ENCODE peak calls at places on chromosomes 3 and 15, in five cellular contexts. One of them, this sample, is unnamed.

GRCh38 chr3:11250902-11251806 is 21.0 kb upstream of the ATG7 start:
- DNase-seq in GM23248: no peak
- DNase-seq in activated naive CD4-positive, alpha-beta T cell treated with anti-CD3 and anti-CD28 coated beads, Interleukin-2, amount 50 U/mL, for 16 hours: no peak
- DNase-seq in activated T-helper 1 cell treated with anti-CD3 and anti-CD28 coated beads, Interleukin-12 subunit alpha, Interleukin-12 subunit beta, Interleukin-2, Interleukin-4 antibody, amounts not matched to agents 30 ng/mL and 10 ng/mL and 1 ng/mL, durations not matched to agents 14 hours and 24 hours and 36 hours: no peak
- DNase-seq in HT1080: peak; percentile 48
- DNase-seq in this sample: no peak

GRCh38 chr15:68608206-68608843 is 29.5 kb downstream of the CORO2B start:
- DNase-seq in GM23248: no peak
- DNase-seq in activated naive CD4-positive, alpha-beta T cell treated with anti-CD3 and anti-CD28 coated beads, Interleukin-2, amount 50 U/mL, for 16 hours: no peak
- DNase-seq in activated T-helper 1 cell treated with anti-CD3 and anti-CD28 coated beads, Interleukin-12 subunit alpha, Interleukin-12 subunit beta, Interleukin-2, Interleukin-4 antibody, amounts not matched to agents 30 ng/mL and 10 ng/mL and 1 ng/mL, durations not matched to agents 14 hours and 24 hours and 36 hours: no peak
- DNase-seq in HT1080: no peak
- DNase-seq in this sample: no peak

GRCh38 chr3:188646592-188646991 is 492.6 kb downstream of the LPP start:
- DNase-seq in GM23248: peak; percentile 35
- DNase-seq in activated naive CD4-positive, alpha-beta T cell treated with anti-CD3 and anti-CD28 coated beads, Interleukin-2, amount 50 U/mL, for 16 hours: no peak
- DNase-seq in activated T-helper 1 cell treated with anti-CD3 and anti-CD28 coated beads, Interleukin-12 subunit alpha, Interleukin-12 subunit beta, Interleukin-2, Interleukin-4 antibody, amounts not matched to agents 30 ng/mL and 10 ng/mL and 1 ng/mL, durations not matched to agents 14 hours and 24 hours and 36 hours: no peak
- DNase-seq in HT1080: peak; percentile 20
- DNase-seq in this sample: peak; percentile 9

GRCh38 chr3:187804120-187805106 is 59.1 kb upstream of the BCL6 start:
- DNase-seq in GM23248: no peak
- DNase-seq in activated naive CD4-positive, alpha-beta T cell treated with anti-CD3 and anti-CD28 coated beads, Interleukin-2, amount 50 U/mL, for 16 hours: no peak
- DNase-seq in activated T-helper 1 cell treated with anti-CD3 and anti-CD28 coated beads, Interleukin-12 subunit alpha, Interleukin-12 subunit beta, Interleukin-2, Interleukin-4 antibody, amounts not matched to agents 30 ng/mL and 10 ng/mL and 1 ng/mL, durations not matched to agents 14 hours and 24 hours and 36 hours: no peak
- DNase-seq in HT1080: no peak
- DNase-seq in this sample: no peak

GRCh38 chr15:90883971-90884718 is at the start of gene FES:
- DNase-seq in GM23248: peak; percentile 53
- DNase-seq in activated naive CD4-positive, alpha-beta T cell treated with anti-CD3 and anti-CD28 coated beads, Interleukin-2, amount 50 U/mL, for 16 hours: no peak
- DNase-seq in activated T-helper 1 cell treated with anti-CD3 and anti-CD28 coated beads, Interleukin-12 subunit alpha, Interleukin-12 subunit beta, Interleukin-2, Interleukin-4 antibody, amounts not matched to agents 30 ng/mL and 10 ng/mL and 1 ng/mL, durations not matched to agents 14 hours and 24 hours and 36 hours: no peak
- DNase-seq in HT1080: no peak
- DNase-seq in this sample: peak; percentile 72

GRCh38 chr3:193140381-193140780 is 100.6 kb upstream of the PLAAT1 start:
- DNase-seq in GM23248: peak; percentile 5
- DNase-seq in activated naive CD4-positive, alpha-beta T cell treated with anti-CD3 and anti-CD28 coated beads, Interleukin-2, amount 50 U/mL, for 16 hours: no peak
- DNase-seq in activated T-helper 1 cell treated with anti-CD3 and anti-CD28 coated beads, Interleukin-12 subunit alpha, Interleukin-12 subunit beta, Interleukin-2, Interleukin-4 antibody, amounts not matched to agents 30 ng/mL and 10 ng/mL and 1 ng/mL, durations not matched to agents 14 hours and 24 hours and 36 hours: no peak
- DNase-seq in HT1080: peak; percentile 92
- DNase-seq in this sample: no peak

GRCh38 chr3:149400645-149401044 is 23.2 kb upstream of the TM4SF1 start:
- DNase-seq in GM23248: no peak
- DNase-seq in activated naive CD4-positive, alpha-beta T cell treated with anti-CD3 and anti-CD28 coated beads, Interleukin-2, amount 50 U/mL, for 16 hours: no peak
- DNase-seq in activated T-helper 1 cell treated with anti-CD3 and anti-CD28 coated beads, Interleukin-12 subunit alpha, Interleukin-12 subunit beta, Interleukin-2, Interleukin-4 antibody, amounts not matched to agents 30 ng/mL and 10 ng/mL and 1 ng/mL, durations not matched to agents 14 hours and 24 hours and 36 hours: no peak
- DNase-seq in HT1080: no peak
- DNase-seq in this sample: no peak

GRCh38 chr3:29335438-29335837 is 54.6 kb downstream of the RBMS3 start:
- DNase-seq in GM23248: peak; percentile 100
- DNase-seq in activated naive CD4-positive, alpha-beta T cell treated with anti-CD3 and anti-CD28 coated beads, Interleukin-2, amount 50 U/mL, for 16 hours: no peak
- DNase-seq in activated T-helper 1 cell treated with anti-CD3 and anti-CD28 coated beads, Interleukin-12 subunit alpha, Interleukin-12 subunit beta, Interleukin-2, Interleukin-4 antibody, amounts not matched to agents 30 ng/mL and 10 ng/mL and 1 ng/mL, durations not matched to agents 14 hours and 24 hours and 36 hours: no peak
- DNase-seq in HT1080: peak; percentile 89
- DNase-seq in this sample: no peak

GRCh38 chr15:68271854-68272471 is 5.6 kb upstream of the FEM1B start:
- DNase-seq in GM23248: peak; percentile 92
- DNase-seq in activated naive CD4-positive, alpha-beta T cell treated with anti-CD3 and anti-CD28 coated beads, Interleukin-2, amount 50 U/mL, for 16 hours: no peak
- DNase-seq in activated T-helper 1 cell treated with anti-CD3 and anti-CD28 coated beads, Interleukin-12 subunit alpha, Interleukin-12 subunit beta, Interleukin-2, Interleukin-4 antibody, amounts not matched to agents 30 ng/mL and 10 ng/mL and 1 ng/mL, durations not matched to agents 14 hours and 24 hours and 36 hours: no peak
- DNase-seq in HT1080: peak; percentile 77
- DNase-seq in this sample: no peak

GRCh38 chr3:14082108-14082657 is 42.5 kb downstream of the CHCHD4 start:
- DNase-seq in GM23248: no peak
- DNase-seq in activated naive CD4-positive, alpha-beta T cell treated with anti-CD3 and anti-CD28 coated beads, Interleukin-2, amount 50 U/mL, for 16 hours: peak; percentile 16
- DNase-seq in activated T-helper 1 cell treated with anti-CD3 and anti-CD28 coated beads, Interleukin-12 subunit alpha, Interleukin-12 subunit beta, Interleukin-2, Interleukin-4 antibody, amounts not matched to agents 30 ng/mL and 10 ng/mL and 1 ng/mL, durations not matched to agents 14 hours and 24 hours and 36 hours: no peak
- DNase-seq in HT1080: no peak
- DNase-seq in this sample: no peak

GRCh38 chr3:188301147-188301546 is 147.2 kb downstream of the LPP start:
- DNase-seq in GM23248: no peak
- DNase-seq in activated naive CD4-positive, alpha-beta T cell treated with anti-CD3 and anti-CD28 coated beads, Interleukin-2, amount 50 U/mL, for 16 hours: no peak
- DNase-seq in activated T-helper 1 cell treated with anti-CD3 and anti-CD28 coated beads, Interleukin-12 subunit alpha, Interleukin-12 subunit beta, Interleukin-2, Interleukin-4 antibody, amounts not matched to agents 30 ng/mL and 10 ng/mL and 1 ng/mL, durations not matched to agents 14 hours and 24 hours and 36 hours: no peak
- DNase-seq in HT1080: no peak
- DNase-seq in this sample: no peak

GRCh38 chr3:171797873-171798272 is 12.4 kb downstream of the PLD1 start:
- DNase-seq in GM23248: no peak
- DNase-seq in activated naive CD4-positive, alpha-beta T cell treated with anti-CD3 and anti-CD28 coated beads, Interleukin-2, amount 50 U/mL, for 16 hours: no peak
- DNase-seq in activated T-helper 1 cell treated with anti-CD3 and anti-CD28 coated beads, Interleukin-12 subunit alpha, Interleukin-12 subunit beta, Interleukin-2, Interleukin-4 antibody, amounts not matched to agents 30 ng/mL and 10 ng/mL and 1 ng/mL, durations not matched to agents 14 hours and 24 hours and 36 hours: no peak
- DNase-seq in HT1080: no peak
- DNase-seq in this sample: no peak

GRCh38 chr15:40100947-40101905 is 7.5 kb downstream of the BMF start:
- DNase-seq in GM23248: no peak
- DNase-seq in activated naive CD4-positive, alpha-beta T cell treated with anti-CD3 and anti-CD28 coated beads, Interleukin-2, amount 50 U/mL, for 16 hours: no peak
- DNase-seq in activated T-helper 1 cell treated with anti-CD3 and anti-CD28 coated beads, Interleukin-12 subunit alpha, Interleukin-12 subunit beta, Interleukin-2, Interleukin-4 antibody, amounts not matched to agents 30 ng/mL and 10 ng/mL and 1 ng/mL, durations not matched to agents 14 hours and 24 hours and 36 hours: no peak
- DNase-seq in HT1080: no peak
- DNase-seq in this sample: no peak

GRCh38 chr15:33149919-33150318 is 44.6 kb downstream of the FMN1 start:
- DNase-seq in GM23248: peak; percentile 41
- DNase-seq in activated naive CD4-positive, alpha-beta T cell treated with anti-CD3 and anti-CD28 coated beads, Interleukin-2, amount 50 U/mL, for 16 hours: no peak
- DNase-seq in activated T-helper 1 cell treated with anti-CD3 and anti-CD28 coated beads, Interleukin-12 subunit alpha, Interleukin-12 subunit beta, Interleukin-2, Interleukin-4 antibody, amounts not matched to agents 30 ng/mL and 10 ng/mL and 1 ng/mL, durations not matched to agents 14 hours and 24 hours and 36 hours: no peak
- DNase-seq in HT1080: peak; percentile 39
- DNase-seq in this sample: no peak

GRCh38 chr15:61275901-61276300 is 46.8 kb upstream of the RORA start:
- DNase-seq in GM23248: no peak
- DNase-seq in activated naive CD4-positive, alpha-beta T cell treated with anti-CD3 and anti-CD28 coated beads, Interleukin-2, amount 50 U/mL, for 16 hours: no peak
- DNase-seq in activated T-helper 1 cell treated with anti-CD3 and anti-CD28 coated beads, Interleukin-12 subunit alpha, Interleukin-12 subunit beta, Interleukin-2, Interleukin-4 antibody, amounts not matched to agents 30 ng/mL and 10 ng/mL and 1 ng/mL, durations not matched to agents 14 hours and 24 hours and 36 hours: no peak
- DNase-seq in HT1080: peak; percentile 27
- DNase-seq in this sample: no peak

GRCh38 chr15:67812232-67812631 is 13.1 kb upstream of the SKOR1 start:
- DNase-seq in GM23248: no peak
- DNase-seq in activated naive CD4-positive, alpha-beta T cell treated with anti-CD3 and anti-CD28 coated beads, Interleukin-2, amount 50 U/mL, for 16 hours: no peak
- DNase-seq in activated T-helper 1 cell treated with anti-CD3 and anti-CD28 coated beads, Interleukin-12 subunit alpha, Interleukin-12 subunit beta, Interleukin-2, Interleukin-4 antibody, amounts not matched to agents 30 ng/mL and 10 ng/mL and 1 ng/mL, durations not matched to agents 14 hours and 24 hours and 36 hours: no peak
- DNase-seq in HT1080: no peak
- DNase-seq in this sample: no peak

GRCh38 chr3:183100376-183100775 is 1.1 kb upstream of the MCCC1 start:
- DNase-seq in GM23248: no peak
- DNase-seq in activated naive CD4-positive, alpha-beta T cell treated with anti-CD3 and anti-CD28 coated beads, Interleukin-2, amount 50 U/mL, for 16 hours: no peak
- DNase-seq in activated T-helper 1 cell treated with anti-CD3 and anti-CD28 coated beads, Interleukin-12 subunit alpha, Interleukin-12 subunit beta, Interleukin-2, Interleukin-4 antibody, amounts not matched to agents 30 ng/mL and 10 ng/mL and 1 ng/mL, durations not matched to agents 14 hours and 24 hours and 36 hours: no peak
- DNase-seq in HT1080: no peak
- DNase-seq in this sample: no peak

GRCh38 chr3:12076666-12077065 is 72.5 kb downstream of the SYN2 start:
- DNase-seq in GM23248: no peak
- DNase-seq in activated naive CD4-positive, alpha-beta T cell treated with anti-CD3 and anti-CD28 coated beads, Interleukin-2, amount 50 U/mL, for 16 hours: no peak
- DNase-seq in activated T-helper 1 cell treated with anti-CD3 and anti-CD28 coated beads, Interleukin-12 subunit alpha, Interleukin-12 subunit beta, Interleukin-2, Interleukin-4 antibody, amounts not matched to agents 30 ng/mL and 10 ng/mL and 1 ng/mL, durations not matched to agents 14 hours and 24 hours and 36 hours: no peak
- DNase-seq in HT1080: no peak
- DNase-seq in this sample: no peak

GRCh38 chr15:73053398-73053723 is 1.1 kb downstream of the NEO1 start:
- DNase-seq in GM23248: no peak
- DNase-seq in activated naive CD4-positive, alpha-beta T cell treated with anti-CD3 and anti-CD28 coated beads, Interleukin-2, amount 50 U/mL, for 16 hours: no peak
- DNase-seq in activated T-helper 1 cell treated with anti-CD3 and anti-CD28 coated beads, Interleukin-12 subunit alpha, Interleukin-12 subunit beta, Interleukin-2, Interleukin-4 antibody, amounts not matched to agents 30 ng/mL and 10 ng/mL and 1 ng/mL, durations not matched to agents 14 hours and 24 hours and 36 hours: no peak
- DNase-seq in HT1080: no peak
- DNase-seq in this sample: no peak

GRCh38 chr3:162938073-162938472 is 1441.5 kb downstream of the OTOL1 start:
- DNase-seq in GM23248: no peak
- DNase-seq in activated naive CD4-positive, alpha-beta T cell treated with anti-CD3 and anti-CD28 coated beads, Interleukin-2, amount 50 U/mL, for 16 hours: no peak
- DNase-seq in activated T-helper 1 cell treated with anti-CD3 and anti-CD28 coated beads, Interleukin-12 subunit alpha, Interleukin-12 subunit beta, Interleukin-2, Interleukin-4 antibody, amounts not matched to agents 30 ng/mL and 10 ng/mL and 1 ng/mL, durations not matched to agents 14 hours and 24 hours and 36 hours: no peak
- DNase-seq in HT1080: no peak
- DNase-seq in this sample: no peak

GRCh38 chr3:112083239-112083638 is 3.0 kb upstream of the C3orf52 start:
- DNase-seq in GM23248: no peak
- DNase-seq in activated naive CD4-positive, alpha-beta T cell treated with anti-CD3 and anti-CD28 coated beads, Interleukin-2, amount 50 U/mL, for 16 hours: no peak
- DNase-seq in activated T-helper 1 cell treated with anti-CD3 and anti-CD28 coated beads, Interleukin-12 subunit alpha, Interleukin-12 subunit beta, Interleukin-2, Interleukin-4 antibody, amounts not matched to agents 30 ng/mL and 10 ng/mL and 1 ng/mL, durations not matched to agents 14 hours and 24 hours and 36 hours: no peak
- DNase-seq in HT1080: no peak
- DNase-seq in this sample: no peak

GRCh38 chr3:184687363-184688049 is 24.4 kb downstream of the MAGEF1 start:
- DNase-seq in GM23248: no peak
- DNase-seq in activated naive CD4-positive, alpha-beta T cell treated with anti-CD3 and anti-CD28 coated beads, Interleukin-2, amount 50 U/mL, for 16 hours: no peak
- DNase-seq in activated T-helper 1 cell treated with anti-CD3 and anti-CD28 coated beads, Interleukin-12 subunit alpha, Interleukin-12 subunit beta, Interleukin-2, Interleukin-4 antibody, amounts not matched to agents 30 ng/mL and 10 ng/mL and 1 ng/mL, durations not matched to agents 14 hours and 24 hours and 36 hours: no peak
- DNase-seq in HT1080: no peak
- DNase-seq in this sample: peak; percentile 91

GRCh38 chr3:133393691-133394474 is 6.0 kb upstream of the BFSP2 start:
- DNase-seq in GM23248: peak; percentile 47
- DNase-seq in activated naive CD4-positive, alpha-beta T cell treated with anti-CD3 and anti-CD28 coated beads, Interleukin-2, amount 50 U/mL, for 16 hours: no peak
- DNase-seq in activated T-helper 1 cell treated with anti-CD3 and anti-CD28 coated beads, Interleukin-12 subunit alpha, Interleukin-12 subunit beta, Interleukin-2, Interleukin-4 antibody, amounts not matched to agents 30 ng/mL and 10 ng/mL and 1 ng/mL, durations not matched to agents 14 hours and 24 hours and 36 hours: no peak
- DNase-seq in HT1080: no peak
- DNase-seq in this sample: no peak

GRCh38 chr15:39509941-39510845 is 70.7 kb upstream of the THBS1 start:
- DNase-seq in GM23248: no peak
- DNase-seq in activated naive CD4-positive, alpha-beta T cell treated with anti-CD3 and anti-CD28 coated beads, Interleukin-2, amount 50 U/mL, for 16 hours: no peak
- DNase-seq in activated T-helper 1 cell treated with anti-CD3 and anti-CD28 coated beads, Interleukin-12 subunit alpha, Interleukin-12 subunit beta, Interleukin-2, Interleukin-4 antibody, amounts not matched to agents 30 ng/mL and 10 ng/mL and 1 ng/mL, durations not matched to agents 14 hours and 24 hours and 36 hours: no peak
- DNase-seq in HT1080: peak; percentile 21
- DNase-seq in this sample: no peak

GRCh38 chr15:79310612-79310984 is 314 bp upstream of the TMED3 start:
- DNase-seq in GM23248: peak; percentile 50
- DNase-seq in activated naive CD4-positive, alpha-beta T cell treated with anti-CD3 and anti-CD28 coated beads, Interleukin-2, amount 50 U/mL, for 16 hours: no peak
- DNase-seq in activated T-helper 1 cell treated with anti-CD3 and anti-CD28 coated beads, Interleukin-12 subunit alpha, Interleukin-12 subunit beta, Interleukin-2, Interleukin-4 antibody, amounts not matched to agents 30 ng/mL and 10 ng/mL and 1 ng/mL, durations not matched to agents 14 hours and 24 hours and 36 hours: no peak
- DNase-seq in HT1080: no peak
- DNase-seq in this sample: peak; percentile 41

GRCh38 chr3:57331078-57331477 is 38.6 kb upstream of the ASB14 start:
- DNase-seq in GM23248: no peak
- DNase-seq in activated naive CD4-positive, alpha-beta T cell treated with anti-CD3 and anti-CD28 coated beads, Interleukin-2, amount 50 U/mL, for 16 hours: no peak
- DNase-seq in activated T-helper 1 cell treated with anti-CD3 and anti-CD28 coated beads, Interleukin-12 subunit alpha, Interleukin-12 subunit beta, Interleukin-2, Interleukin-4 antibody, amounts not matched to agents 30 ng/mL and 10 ng/mL and 1 ng/mL, durations not matched to agents 14 hours and 24 hours and 36 hours: no peak
- DNase-seq in HT1080: no peak
- DNase-seq in this sample: no peak

GRCh38 chr3:62672270-62672987 is 202.8 kb downstream of the CADPS start:
- DNase-seq in GM23248: no peak
- DNase-seq in activated naive CD4-positive, alpha-beta T cell treated with anti-CD3 and anti-CD28 coated beads, Interleukin-2, amount 50 U/mL, for 16 hours: no peak
- DNase-seq in activated T-helper 1 cell treated with anti-CD3 and anti-CD28 coated beads, Interleukin-12 subunit alpha, Interleukin-12 subunit beta, Interleukin-2, Interleukin-4 antibody, amounts not matched to agents 30 ng/mL and 10 ng/mL and 1 ng/mL, durations not matched to agents 14 hours and 24 hours and 36 hours: no peak
- DNase-seq in HT1080: no peak
- DNase-seq in this sample: no peak

GRCh38 chr3:135325096-135325495 is 530.0 kb downstream of the EPHB1 start:
- DNase-seq in GM23248: no peak
- DNase-seq in activated naive CD4-positive, alpha-beta T cell treated with anti-CD3 and anti-CD28 coated beads, Interleukin-2, amount 50 U/mL, for 16 hours: no peak
- DNase-seq in activated T-helper 1 cell treated with anti-CD3 and anti-CD28 coated beads, Interleukin-12 subunit alpha, Interleukin-12 subunit beta, Interleukin-2, Interleukin-4 antibody, amounts not matched to agents 30 ng/mL and 10 ng/mL and 1 ng/mL, durations not matched to agents 14 hours and 24 hours and 36 hours: no peak
- DNase-seq in HT1080: no peak
- DNase-seq in this sample: no peak

GRCh38 chr15:92165001-92165346 is 228.7 kb upstream of the ST8SIA2 start:
- DNase-seq in GM23248: no peak
- DNase-seq in activated naive CD4-positive, alpha-beta T cell treated with anti-CD3 and anti-CD28 coated beads, Interleukin-2, amount 50 U/mL, for 16 hours: no peak
- DNase-seq in activated T-helper 1 cell treated with anti-CD3 and anti-CD28 coated beads, Interleukin-12 subunit alpha, Interleukin-12 subunit beta, Interleukin-2, Interleukin-4 antibody, amounts not matched to agents 30 ng/mL and 10 ng/mL and 1 ng/mL, durations not matched to agents 14 hours and 24 hours and 36 hours: no peak
- DNase-seq in HT1080: no peak
- DNase-seq in this sample: no peak

This sample was measured in GDM1.